ENCODE peak calls at places on chromosome 11, in six cellular contexts. J, M, H, I, N and W are unnamed samples.

GRCh38 chr11:3614742-3615171 is 27.0 kb downstream of the ART5 start:
- DNase-seq in J (no peak), M (no peak), H (no peak), I (no peak), N (peak), W (no peak)

GRCh38 chr11:79152511-79152910 is 288.3 kb downstream of the TENM4 start:
- DNase-seq in J (no peak), M (no peak), H (peak), I (no peak), N (no peak), W (no peak)

GRCh38 chr11:7896026-7896785 is 34.9 kb downstream of the OR10A6 start:
- DNase-seq in J (no peak), M (no peak), H (no peak), I (no peak), N (no peak), W (no peak)

GRCh38 chr11:4187055-4187988 is 92.7 kb downstream of the RRM1 start:
- DNase-seq in J (peak), M (peak), H (peak), I (peak), N (peak), W (peak)

GRCh38 chr11:106765849-106766248 is 252.4 kb downstream of the GUCY1A2 start:
- DNase-seq in J (no peak), M (no peak), H (no peak), I (no peak), N (no peak), W (no peak)

GRCh38 chr11:117438371-117439000 is 110.8 kb downstream of the CEP164 start:
- DNase-seq in J (no peak), M (no peak), H (no peak), I (no peak), N (no peak), W (no peak)

GRCh38 chr11:69837791-69838190 is 18.6 kb upstream of the FGF3 start:
- DNase-seq in J (no peak), M (no peak), H (no peak), I (no peak), N (no peak), W (no peak)

GRCh38 chr11:83441171-83441570 is 155.0 kb upstream of the CCDC90B start:
- DNase-seq in J (no peak), M (no peak), H (no peak), I (no peak), N (no peak), W (no peak)

GRCh38 chr11:2775626-2776350 is 76.0 kb upstream of the KCNQ1OT1 start:
- DNase-seq in J (no peak), M (no peak), H (no peak), I (peak), N (no peak), W (no peak)

GRCh38 chr11:44593194-44593593 is 27.7 kb downstream of the CD82 start:
- DNase-seq in J (no peak), M (no peak), H (no peak), I (no peak), N (no peak), W (no peak)

GRCh38 chr11:19789840-19790710 is 77.4 kb downstream of the NAV2 start:
- DNase-seq in J (no peak), M (no peak), H (no peak), I (no peak), N (no peak), W (peak)

GRCh38 chr11:76629133-76629852 is 41.3 kb downstream of the LRRC32 start:
- DNase-seq in J (no peak), M (peak), H (no peak), I (no peak), N (no peak), W (no peak)

GRCh38 chr11:35953081-35953480 is 9.2 kb downstream of the LDLRAD3 start:
- DNase-seq in J (no peak), M (no peak), H (no peak), I (no peak), N (peak), W (no peak)

GRCh38 chr11:78808903-78809302 is 234.2 kb upstream of the NARS2 start:
- DNase-seq in J (no peak), M (no peak), H (no peak), I (no peak), N (peak), W (no peak)

GRCh38 chr11:71221201-71221600 is 31.2 kb downstream of the SHANK2 start:
- DNase-seq in J (no peak), M (no peak), H (no peak), I (no peak), N (no peak), W (no peak)

GRCh38 chr11:134504146-134504905 is 92.3 kb upstream of the B3GAT1 start:
- DNase-seq in J (no peak), M (no peak), H (no peak), I (no peak), N (no peak), W (no peak)